ENCODE peak calls at places on chromosomes 7 and 10, in four cellular contexts. N, G, L and A are unnamed samples. For H3K36me3, the result is how much of the 10 kb centered on the place peaks cover.

GRCh38 chr10:132098539-132099421 is 33.0 kb downstream of the JAKMIP3 start:
- DNase-seq in N (no peak), G (peak), L (no peak), A (no peak)

GRCh38 chr7:110257673-110258072 is 833.3 kb upstream of the LRRN3 start:
- DNase-seq in N (no peak), G (no peak), L (no peak), A (no peak)

GRCh38 chr10:116654816-116655215 is 34.1 kb downstream of the PNLIPRP2 start:
- DNase-seq in N (no peak), G (no peak), L (no peak), A (no peak)

GRCh38 chr7:19119901-19120486 is 2.6 kb upstream of the TWIST1 start:
- DNase-seq in N (no peak), G (no peak), L (no peak), A (no peak)

GRCh38 chr7:31794851-31795250 is 107.8 kb downstream of the PPP1R17 start:
- DNase-seq in N (no peak), G (no peak), L (no peak), A (no peak)

GRCh38 chr7:12389089-12389700 is 14.5 kb downstream of the VWDE start:
- DNase-seq in N (no peak), G (no peak), L (peak), A (no peak)

GRCh38 chr10:114653926-114654325 is 4.1 kb downstream of the ABLIM1 start:
- DNase-seq in N (peak), G (no peak), L (no peak), A (no peak)

GRCh38 chr10:92242910-92243671 is 47.8 kb downstream of the CPEB3 start:
- DNase-seq in N (peak), G (no peak), L (peak), A (peak)

GRCh38 chr10:79226391-79227245 is 120.7 kb upstream of the PPIF start:
- DNase-seq in N (no peak), G (no peak), L (no peak), A (no peak)
- H3K36me3 ChIP-seq in N (under half), G (under half), L (under half), A (under half)

GRCh38 chr10:130935897-130936550 is 375.5 kb downstream of the TCERG1L start:
- DNase-seq in N (no peak), G (no peak), L (no peak), A (no peak)
- H3K36me3 ChIP-seq in N (under half), G (under half), L (under half), A (under half)

DNA sequence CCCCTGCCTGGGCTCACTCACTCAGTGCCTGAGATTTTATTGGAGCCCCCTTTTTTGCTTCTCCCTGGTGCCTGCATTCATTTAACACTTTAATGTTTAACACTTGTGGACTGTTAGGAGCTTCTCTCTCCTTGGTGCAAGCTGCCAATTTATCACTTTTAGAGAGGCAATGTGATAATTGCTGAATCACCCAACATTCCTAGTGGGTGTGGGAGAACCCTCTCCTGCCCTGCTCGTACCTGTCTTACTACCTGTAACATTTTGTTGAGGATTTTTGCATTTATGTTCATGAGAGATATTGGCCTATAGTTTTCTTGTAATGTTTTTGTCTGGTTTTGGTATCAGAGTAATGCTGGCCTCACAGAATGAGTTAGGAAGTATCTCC is 13.2 kb downstream of the STAM start:
- DNase-seq in N (no peak), G (no peak), L (no peak), A (no peak)
- H3K36me3 ChIP-seq in N (under half), G (under half), L (under half), A (under half)

GRCh38 chr10:68188835-68189234 is 43.1 kb downstream of the ATOH7 start:
- DNase-seq in N (no peak), G (no peak), L (no peak), A (no peak)
- H3K36me3 ChIP-seq in N (under half), G (under half), L (under half), A (under half)

DNA sequence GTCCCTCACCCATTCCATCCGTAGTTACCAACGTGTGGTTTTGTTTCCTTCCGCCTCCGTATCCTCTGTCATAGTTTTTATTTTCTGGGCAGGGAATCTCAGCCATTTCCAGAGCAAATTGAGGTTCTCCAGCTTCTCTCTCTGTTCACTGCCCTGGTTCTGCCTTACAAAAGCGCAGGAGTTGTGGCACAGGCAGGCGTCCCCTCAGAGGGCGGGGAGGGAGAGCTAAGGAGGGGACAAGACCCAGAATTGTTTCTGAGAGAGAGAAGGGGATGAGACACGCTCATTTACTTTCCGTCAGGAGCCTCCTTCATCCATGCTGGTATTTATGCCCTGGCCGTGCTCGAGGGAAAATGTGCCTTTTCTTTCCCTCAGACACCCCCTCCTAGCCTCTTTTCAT is 71.0 kb downstream of the SH2D4B start:
- DNase-seq in N (no peak), G (no peak), L (no peak), A (no peak)
- H3K36me3 ChIP-seq in N (under half), G (under half), L (under half), A (under half)

DNA sequence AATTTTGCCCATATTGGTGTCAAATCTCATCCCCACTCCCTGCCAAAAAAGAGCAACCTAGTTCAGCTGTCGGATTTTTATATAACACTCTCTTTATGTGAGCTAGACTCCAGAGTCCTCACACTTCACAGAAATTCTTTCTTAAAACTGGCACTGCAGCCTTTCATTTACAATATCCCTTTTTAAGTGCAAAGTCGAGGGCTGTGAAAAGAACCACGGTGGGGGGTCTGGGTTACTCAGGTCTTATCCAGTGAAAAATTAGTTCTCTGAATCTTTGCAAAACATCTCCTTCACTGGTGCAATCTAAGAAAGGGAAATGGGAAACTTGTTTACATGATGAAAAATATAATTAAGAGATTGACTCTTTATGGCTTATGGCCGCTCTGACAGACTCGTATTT is 30.5 kb upstream of the DGKI start:
- DNase-seq in N (no peak), G (no peak), L (no peak), A (no peak)
- H3K36me3 ChIP-seq in N (under half), G (under half), L (under half), A (under half)

GRCh38 chr10:74114041-74114448 is 36.6 kb downstream of the AP3M1 start:
- DNase-seq in N (no peak), G (no peak), L (no peak), A (no peak)
- H3K36me3 ChIP-seq in N (half or more), G (under half), L (under half), A (half or more)

DNA sequence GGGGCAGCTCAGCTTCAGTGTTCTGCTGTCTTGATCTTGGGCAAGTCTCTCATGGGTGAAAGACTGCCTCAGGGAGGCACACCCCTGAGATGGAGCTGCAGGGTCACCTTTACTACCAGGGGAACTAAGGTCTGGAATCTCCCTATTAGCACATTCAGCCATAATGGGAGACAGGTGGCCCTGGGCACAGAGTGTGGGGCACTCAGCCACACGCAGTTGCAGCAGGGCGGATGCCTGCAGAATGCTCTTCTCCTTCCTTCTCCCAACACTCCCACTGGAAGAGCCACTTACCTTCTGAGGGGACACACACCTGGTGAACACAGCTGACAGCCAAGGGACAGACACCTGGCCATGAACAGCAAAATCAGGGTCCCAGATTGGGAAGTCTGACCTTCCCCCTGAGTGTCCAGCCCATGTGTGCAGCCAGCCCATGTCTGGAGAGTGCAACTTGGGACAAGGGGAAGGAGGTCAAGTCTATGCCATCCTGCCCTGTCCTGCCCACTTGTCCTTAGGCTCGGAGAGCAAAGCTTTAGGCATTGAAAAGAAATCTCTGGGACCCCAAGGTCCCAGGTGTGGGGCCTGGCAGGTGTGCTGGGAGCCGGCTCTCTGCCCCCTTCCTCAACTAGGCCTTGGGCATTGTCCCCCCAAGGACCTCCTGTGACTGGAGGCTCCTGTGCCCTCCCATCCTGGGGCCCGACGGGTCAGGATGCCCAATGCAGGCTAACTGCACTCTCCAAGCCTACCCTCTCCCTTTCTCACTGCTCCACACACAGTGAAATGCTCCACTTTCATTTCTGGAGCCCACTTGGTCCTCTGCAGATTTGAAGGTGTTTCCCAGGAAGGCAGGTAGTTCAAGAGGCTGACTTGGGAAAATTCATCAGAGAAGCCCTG is 124.5 kb downstream of the PTPN20 start:
- DNase-seq in N (no peak), G (peak), L (no peak), A (peak)
- H3K36me3 ChIP-seq in N (under half), G (under half), L (under half), A (under half)

GRCh38 chr7:135617781-135618180 is 44.5 kb upstream of the STMP1 start:
- DNase-seq in N (no peak), G (no peak), L (no peak), A (no peak)

GRCh38 chr7:135616136-135616535 is 46.2 kb upstream of the STMP1 start:
- DNase-seq in N (no peak), G (no peak), L (no peak), A (no peak)

GRCh38 chr7:135620447-135620846 is 41.9 kb upstream of the STMP1 start:
- DNase-seq in N (no peak), G (no peak), L (no peak), A (no peak)

GRCh38 chr7:135618510-135618909 is 43.8 kb upstream of the STMP1 start:
- DNase-seq in N (no peak), G (no peak), L (no peak), A (no peak)

GRCh38 chr7:135620980-135621850 is 41.1 kb upstream of the STMP1 start:
- DNase-seq in N (no peak), G (no peak), L (peak), A (no peak)
- H3K36me3 ChIP-seq in N (half or more), G (under half), L (under half), A (half or more)

GRCh38 chr7:44756904-44757303 is 8.3 kb downstream of the ZMIZ2 start:
- DNase-seq in N (no peak), G (no peak), L (no peak), A (no peak)
- H3K36me3 ChIP-seq in N (half or more), G (under half), L (under half), A (half or more)